ENCODE peak calls at places on chromosomes 6 and 20, in nine cellular contexts. H, D, Q, V, Z, J, L, C and T are unnamed samples.
A peak's percentile ranks its signal among the peaks of the same experiment; 100 is the strongest.

GRCh38 chr6:3270258-3270657 is 11.5 kb downstream of the PSMG4 start:
- DNase-seq in H (no peak), D (peak; percentile 34), Q (no peak), V (no peak), Z (no peak), J (no peak), L (no peak), C (no peak), T (no peak)

GRCh38 chr6:72861935-72862432 is 240.1 kb downstream of the KCNQ5 start:
- DNase-seq in H (peak; percentile 68), D (no peak), Q (peak; percentile 66), V (peak; percentile 65), Z (peak; percentile 57), J (peak; percentile 23), L (no peak), C (no peak), T (peak; percentile 67)

GRCh38 chr6:126820617-126821016 is 297.9 kb upstream of the RSPO3 start:
- DNase-seq in H (no peak), D (no peak), Q (no peak), V (no peak), Z (no peak), J (no peak), L (no peak), C (no peak), T (no peak)

GRCh38 chr6:33570806-33571636 is 9.1 kb downstream of the BAK1 start:
- DNase-seq in H (peak; percentile 62), D (peak; percentile 85), Q (peak; percentile 77), V (peak; percentile 75), Z (peak; percentile 57), J (peak; percentile 89), L (peak; percentile 98), C (no peak), T (peak; percentile 35)

GRCh38 chr6:106334646-106335448 is 9.3 kb upstream of the ATG5 start:
- DNase-seq in H (no peak), D (peak; percentile 55), Q (peak; percentile 58), V (peak; percentile 34), Z (peak; percentile 47), J (no peak), L (no peak), C (peak; percentile 10), T (peak; percentile 22)

GRCh38 chr20:3804781-3805180 is 8.7 kb downstream of the CDC25B start:
- DNase-seq in H (no peak), D (no peak), Q (no peak), V (no peak), Z (no peak), J (no peak), L (no peak), C (no peak), T (no peak)

GRCh38 chr20:36344517-36345132 is 38.5 kb downstream of the DLGAP4 start:
- DNase-seq in H (peak; percentile 16), D (peak; percentile 37), Q (peak; percentile 62), V (peak; percentile 41), Z (peak; percentile 42), J (peak; percentile 33), L (no peak), C (peak; percentile 6), T (peak; percentile 27)

GRCh38 chr6:16533721-16534136 is 227.5 kb downstream of the ATXN1 start:
- DNase-seq in H (no peak), D (no peak), Q (no peak), V (peak; percentile 57), Z (peak; percentile 14), J (no peak), L (no peak), C (no peak), T (peak; percentile 16)

GRCh38 chr6:170485159-170485558 is 67.9 kb downstream of the PSMB1 start:
- DNase-seq in H (no peak), D (no peak), Q (peak; percentile 13), V (no peak), Z (no peak), J (no peak), L (no peak), C (no peak), T (no peak)

GRCh38 chr20:38434310-38434741 is 802 bp downstream of the SNHG17 start:
- DNase-seq in H (no peak), D (no peak), Q (peak; percentile 36), V (peak; percentile 18), Z (peak; percentile 23), J (no peak), L (no peak), C (no peak), T (no peak)

GRCh38 chr20:9140172-9140760 is 71.4 kb downstream of the PLCB4 start:
- DNase-seq in H (no peak), D (no peak), Q (no peak), V (peak; percentile 11), Z (no peak), J (no peak), L (no peak), C (no peak), T (no peak)

GRCh38 chr6:75273009-75273408 is 11.6 kb downstream of the TMEM30A start:
- DNase-seq in H (no peak), D (no peak), Q (no peak), V (no peak), Z (no peak), J (no peak), L (no peak), C (no peak), T (no peak)

DNA sequence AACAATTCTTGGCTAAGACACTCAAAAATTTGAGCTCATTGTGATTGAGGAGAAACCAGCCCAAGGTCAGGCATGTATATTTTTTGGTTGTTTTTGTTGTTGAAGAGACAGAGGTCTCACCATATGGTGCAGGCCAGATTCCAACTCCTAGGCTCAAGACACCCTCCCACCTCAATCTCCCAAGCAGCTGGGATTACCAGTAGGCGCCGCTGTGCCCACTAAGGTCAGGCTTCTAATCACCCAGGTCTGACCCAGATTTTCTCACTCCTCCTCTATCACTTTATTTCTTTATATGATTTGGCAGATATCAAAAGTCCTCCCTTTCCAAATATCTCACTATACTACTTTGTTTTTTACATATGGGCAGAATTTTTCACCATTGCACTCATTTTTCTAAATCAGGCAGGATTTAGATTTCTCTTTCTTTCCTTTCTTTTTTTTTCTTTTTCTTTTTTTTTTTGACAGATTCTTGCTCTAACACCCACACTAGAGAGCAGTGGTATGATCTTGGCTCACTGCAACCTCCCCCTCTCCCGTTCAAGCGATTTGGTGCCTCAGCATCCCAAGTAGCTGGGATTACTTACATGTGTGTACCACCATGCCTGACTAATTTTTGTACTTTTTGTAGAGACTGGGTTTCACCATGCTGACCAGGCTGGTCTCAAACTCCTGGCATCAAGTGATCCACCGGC is 1.7 kb upstream of the C6orf141 start:
- DNase-seq in H (no peak), D (no peak), Q (no peak), V (no peak), Z (no peak), J (no peak), L (no peak), C (no peak), T (no peak)
- TF ChIP-seq CTCF in H (no peak), D (no peak), Q (peak; percentile 13), V (peak; percentile 2), Z (no peak), J (no peak), L (no peak), C (no peak), T (no peak)

DNA sequence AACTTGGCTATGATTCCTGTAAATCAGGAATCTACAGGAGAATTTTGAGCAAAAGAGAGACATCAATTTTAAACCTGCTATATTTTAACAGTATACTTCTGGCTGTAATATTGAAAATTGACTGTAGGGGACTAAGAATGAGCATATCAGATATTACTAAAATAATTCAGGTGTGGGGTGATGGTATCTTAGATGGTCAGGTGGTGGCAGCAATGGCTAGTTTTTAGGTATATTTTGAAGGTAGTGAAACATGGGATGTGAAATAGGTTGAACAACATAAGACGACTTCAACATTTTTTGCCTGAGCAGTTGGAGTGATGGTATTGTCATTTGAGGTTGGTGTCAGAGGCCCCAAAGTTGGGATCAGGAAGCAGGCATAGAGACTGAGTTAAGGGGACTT is 32.1 kb downstream of the FAM83B start:
- DNase-seq in H (no peak), D (no peak), Q (no peak), V (no peak), Z (peak; percentile 10), J (no peak), L (no peak), C (no peak), T (no peak)
- TF ChIP-seq CTCF in H (no peak), D (no peak), Q (no peak), V (peak; percentile 8), Z (peak; percentile 16), J (no peak), L (no peak), C (no peak), T (peak; percentile 29)

GRCh38 chr6:120141601-120142000 is 792.0 kb upstream of the MAN1A1 start:
- DNase-seq in H (no peak), D (no peak), Q (no peak), V (no peak), Z (no peak), J (no peak), L (no peak), C (no peak), T (no peak)

DNA sequence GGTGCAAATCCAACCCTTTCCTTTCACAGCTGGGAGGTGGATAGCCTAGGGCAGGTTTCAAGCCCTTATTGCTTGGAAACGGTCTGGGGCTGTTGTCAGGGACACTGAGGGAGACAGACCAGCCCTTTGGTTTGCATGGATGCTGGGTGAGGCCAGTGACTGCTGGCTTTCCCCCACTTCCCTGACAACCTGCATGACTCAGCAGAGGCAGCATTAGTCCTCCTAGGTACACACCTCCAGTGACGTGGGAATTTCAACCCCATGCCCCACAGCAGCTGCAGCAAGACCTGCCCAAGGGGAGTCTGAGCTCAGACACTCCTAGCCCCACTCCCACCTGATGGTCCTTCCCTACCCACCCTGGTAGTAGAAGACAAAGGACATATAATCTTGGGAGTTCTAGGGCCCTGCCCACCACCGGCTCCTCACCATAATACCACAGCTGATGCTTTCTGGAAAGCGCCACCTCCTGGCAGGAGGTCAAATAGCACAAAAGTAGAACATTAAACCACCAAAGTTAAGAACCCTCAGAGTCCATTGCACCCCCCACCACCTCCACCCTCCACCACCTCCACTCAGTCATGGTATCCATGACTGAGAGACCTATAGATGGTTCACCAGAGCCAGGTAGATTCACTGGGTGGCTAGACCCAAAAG is 797.8 kb upstream of the MAN1A1 start:
- DNase-seq in H (no peak), D (no peak), Q (no peak), V (no peak), Z (no peak), J (peak; percentile 16), L (no peak), C (no peak), T (no peak)
- TF ChIP-seq CTCF in H (no peak), D (no peak), Q (no peak), V (no peak), Z (no peak), J (no peak), L (peak; percentile 41), C (no peak), T (no peak)

GRCh38 chr6:133680994-133681393 is 207.9 kb upstream of the TCF21 start:
- DNase-seq in H (no peak), D (no peak), Q (no peak), V (no peak), Z (no peak), J (no peak), L (no peak), C (no peak), T (no peak)

GRCh38 chr6:133681880-133682279 is 207.0 kb upstream of the TCF21 start:
- DNase-seq in H (no peak), D (no peak), Q (no peak), V (no peak), Z (no peak), J (no peak), L (no peak), C (no peak), T (no peak)

GRCh38 chr6:133683603-133684002 is 205.3 kb upstream of the TCF21 start:
- DNase-seq in H (no peak), D (no peak), Q (no peak), V (no peak), Z (no peak), J (no peak), L (no peak), C (no peak), T (no peak)

GRCh38 chr6:133682506-133683290 is 206.2 kb upstream of the TCF21 start:
- DNase-seq in H (no peak), D (no peak), Q (peak; percentile 16), V (peak; percentile 59), Z (peak; percentile 37), J (no peak), L (no peak), C (no peak), T (no peak)
- TF ChIP-seq CTCF in H (no peak), D (no peak), Q (no peak), V (no peak), Z (no peak), J (no peak), L (no peak), C (no peak), T (no peak)